ENCODE peak calls at places on chromosomes 4 and X, in eight cellular contexts. One of them, this sample, is unnamed.

GRCh38 chrX:41823402-41823801 is 99.4 kb downstream of the GPR82 start:
- DNase-seq in neural progenitor cell: no peak
- DNase-seq in endodermal cell: no peak
- DNase-seq in PC-3: no peak
- DNase-seq in spleen: no peak
- DNase-seq in psoas muscle: no peak
- DNase-seq in CD8-positive, alpha-beta T cell: no peak
- DNase-seq in sigmoid colon: no peak
- DNase-seq in this sample: no peak

GRCh38 chr4:74970577-74970976 is 37.7 kb downstream of the PARM1 start:
- DNase-seq in neural progenitor cell: no peak
- DNase-seq in endodermal cell: no peak
- DNase-seq in PC-3: no peak
- DNase-seq in spleen: no peak
- DNase-seq in psoas muscle: no peak
- DNase-seq in CD8-positive, alpha-beta T cell: no peak
- DNase-seq in sigmoid colon: no peak
- DNase-seq in this sample: no peak

GRCh38 chr4:79913581-79913980 is 159.4 kb downstream of the ANTXR2 start:
- DNase-seq in neural progenitor cell: no peak
- DNase-seq in endodermal cell: no peak
- DNase-seq in PC-3: no peak
- DNase-seq in spleen: no peak
- DNase-seq in psoas muscle: no peak
- DNase-seq in CD8-positive, alpha-beta T cell: no peak
- DNase-seq in sigmoid colon: no peak
- DNase-seq in this sample: peak; percentile 29

GRCh38 chrX:37405954-37406353 is 56.8 kb downstream of the PRRG1 start:
- DNase-seq in neural progenitor cell: no peak
- DNase-seq in endodermal cell: no peak
- DNase-seq in PC-3: no peak
- DNase-seq in spleen: no peak
- DNase-seq in psoas muscle: no peak
- DNase-seq in CD8-positive, alpha-beta T cell: no peak
- DNase-seq in sigmoid colon: no peak
- DNase-seq in this sample: peak; percentile 67

GRCh38 chrX:41475611-41476241 is 28.6 kb downstream of the NYX start:
- DNase-seq in neural progenitor cell: peak; percentile 91
- DNase-seq in endodermal cell: peak; percentile 94
- DNase-seq in PC-3: no peak
- DNase-seq in spleen: no peak
- DNase-seq in psoas muscle: no peak
- DNase-seq in CD8-positive, alpha-beta T cell: no peak
- DNase-seq in sigmoid colon: no peak
- DNase-seq in this sample: no peak

GRCh38 chr4:113355550-113356371 is 306.3 kb downstream of the ANK2 start:
- DNase-seq in neural progenitor cell: no peak
- DNase-seq in endodermal cell: peak; percentile 46
- DNase-seq in PC-3: peak; percentile 86
- DNase-seq in spleen: peak; percentile 67
- DNase-seq in psoas muscle: no peak
- DNase-seq in CD8-positive, alpha-beta T cell: peak; percentile 56
- DNase-seq in sigmoid colon: no peak
- DNase-seq in this sample: peak; percentile 39

GRCh38 chr4:187354740-187355139 is 631.1 kb upstream of the FAT1 start:
- DNase-seq in neural progenitor cell: no peak
- DNase-seq in endodermal cell: no peak
- DNase-seq in PC-3: peak; percentile 72
- DNase-seq in spleen: no peak
- DNase-seq in psoas muscle: no peak
- DNase-seq in CD8-positive, alpha-beta T cell: no peak
- DNase-seq in sigmoid colon: no peak
- DNase-seq in this sample: no peak

GRCh38 chrX:12489341-12489740 is 301.9 kb upstream of the PRPS2 start:
- DNase-seq in neural progenitor cell: no peak
- DNase-seq in endodermal cell: no peak
- DNase-seq in PC-3: no peak
- DNase-seq in spleen: no peak
- DNase-seq in psoas muscle: no peak
- DNase-seq in CD8-positive, alpha-beta T cell: no peak
- DNase-seq in sigmoid colon: no peak
- DNase-seq in this sample: no peak

GRCh38 chr4:159400782-159401712 is 298.2 kb downstream of the RAPGEF2 start:
- DNase-seq in neural progenitor cell: no peak
- DNase-seq in endodermal cell: no peak
- DNase-seq in PC-3: no peak
- DNase-seq in spleen: no peak
- DNase-seq in psoas muscle: no peak
- DNase-seq in CD8-positive, alpha-beta T cell: no peak
- DNase-seq in sigmoid colon: no peak
- DNase-seq in this sample: peak; percentile 45

GRCh38 chrX:41005445-41005992 is 79.7 kb upstream of the USP9X start:
- DNase-seq in neural progenitor cell: no peak
- DNase-seq in endodermal cell: peak; percentile 80
- DNase-seq in PC-3: no peak
- DNase-seq in spleen: no peak
- DNase-seq in psoas muscle: no peak
- DNase-seq in CD8-positive, alpha-beta T cell: no peak
- DNase-seq in sigmoid colon: no peak
- DNase-seq in this sample: no peak

DNA sequence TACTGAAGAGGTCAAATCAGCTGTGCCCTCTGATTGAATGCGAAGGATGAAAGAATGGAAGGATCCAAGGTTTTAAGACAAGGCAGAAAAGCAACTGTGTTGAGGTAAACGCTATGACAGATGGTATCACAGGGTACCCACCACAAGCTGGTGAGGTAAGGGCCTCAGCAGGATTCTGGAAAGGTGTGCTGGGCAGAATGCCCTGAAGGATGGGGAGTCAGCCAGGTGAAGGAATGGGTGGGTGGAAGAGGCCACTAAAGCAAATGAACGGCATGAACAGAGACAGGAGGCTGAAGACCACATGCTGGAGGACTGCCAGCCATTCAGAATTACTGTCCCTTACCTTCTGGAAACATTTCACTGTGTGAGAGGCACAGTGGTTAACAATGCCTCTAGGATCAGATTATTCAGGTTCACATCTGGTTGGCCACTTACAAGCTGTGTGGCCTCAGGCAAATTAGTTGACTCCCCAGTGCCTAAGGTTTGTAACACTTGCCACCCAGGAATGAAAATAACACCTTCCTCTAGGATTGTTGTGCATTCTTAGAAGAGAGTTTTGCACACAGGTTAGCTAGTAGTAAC is 23.5 kb downstream of the GPRIN3 start:
- DNase-seq in neural progenitor cell: no peak
- DNase-seq in endodermal cell: no peak
- DNase-seq in PC-3: no peak
- DNase-seq in spleen: no peak
- DNase-seq in psoas muscle: no peak
- DNase-seq in CD8-positive, alpha-beta T cell: no peak
- DNase-seq in sigmoid colon: no peak
- DNase-seq in this sample: no peak
- H3K4me1 ChIP-seq in neural progenitor cell: no peaks in the 10 kb centered on the region
- H3K4me1 ChIP-seq in endodermal cell: no peaks in the 10 kb centered on the region
- H3K4me1 ChIP-seq in PC-3: no peaks in the 10 kb centered on the region
- H3K4me1 ChIP-seq in spleen: peaks cover 50% of the 10 kb centered on the region
- H3K4me1 ChIP-seq in psoas muscle: no peaks in the 10 kb centered on the region
- H3K4me1 ChIP-seq in CD8-positive, alpha-beta T cell: peaks cover 45% of the 10 kb centered on the region
- H3K4me1 ChIP-seq in sigmoid colon: no peaks in the 10 kb centered on the region
- H3K4me1 ChIP-seq in this sample: peaks cover 3% of the 10 kb centered on the region

GRCh38 chr4:82352118-82352824 is 21.5 kb downstream of the HNRNPD start:
- DNase-seq in neural progenitor cell: no peak
- DNase-seq in endodermal cell: no peak
- DNase-seq in PC-3: no peak
- DNase-seq in spleen: no peak
- DNase-seq in psoas muscle: no peak
- DNase-seq in CD8-positive, alpha-beta T cell: no peak
- DNase-seq in sigmoid colon: no peak
- DNase-seq in this sample: no peak
- H3K36me3 ChIP-seq in neural progenitor cell: peaks cover 60% of the 10 kb centered on the region
- H3K36me3 ChIP-seq in endodermal cell: peaks cover 91% of the 10 kb centered on the region
- H3K36me3 ChIP-seq in PC-3: peaks cover 55% of the 10 kb centered on the region
- H3K36me3 ChIP-seq in spleen: peaks cover 94% of the 10 kb centered on the region
- H3K36me3 ChIP-seq in psoas muscle: peaks cover 3% of the 10 kb centered on the region
- H3K36me3 ChIP-seq in CD8-positive, alpha-beta T cell: peaks cover 24% of the 10 kb centered on the region
- H3K36me3 ChIP-seq in sigmoid colon: peaks cover 18% of the 10 kb centered on the region
- H3K36me3 ChIP-seq in this sample: peaks cover 57% of the 10 kb centered on the region

GRCh38 chr4:1725521-1725920 is 4.2 kb downstream of the TACC3 start:
- DNase-seq in neural progenitor cell: no peak
- DNase-seq in endodermal cell: no peak
- DNase-seq in PC-3: no peak
- DNase-seq in spleen: peak; percentile 76
- DNase-seq in psoas muscle: peak; percentile 43
- DNase-seq in CD8-positive, alpha-beta T cell: no peak
- DNase-seq in sigmoid colon: no peak
- DNase-seq in this sample: no peak
- H3K4me1 ChIP-seq in neural progenitor cell: peaks cover 10% of the 10 kb centered on the region
- H3K4me1 ChIP-seq in endodermal cell: no peaks in the 10 kb centered on the region
- H3K4me1 ChIP-seq in PC-3: peaks cover 47% of the 10 kb centered on the region
- H3K4me1 ChIP-seq in spleen: peaks cover 92% of the 10 kb centered on the region
- H3K4me1 ChIP-seq in psoas muscle: peaks cover 12% of the 10 kb centered on the region
- H3K4me1 ChIP-seq in CD8-positive, alpha-beta T cell: peaks cover 58% of the 10 kb centered on the region
- H3K4me1 ChIP-seq in sigmoid colon: peaks cover 25% of the 10 kb centered on the region
- H3K4me1 ChIP-seq in this sample: peaks cover 13% of the 10 kb centered on the region

GRCh38 chr4:15667006-15667405 is 11.8 kb upstream of the FBXL5 start:
- DNase-seq in neural progenitor cell: no peak
- DNase-seq in endodermal cell: no peak
- DNase-seq in PC-3: no peak
- DNase-seq in spleen: no peak
- DNase-seq in psoas muscle: no peak
- DNase-seq in CD8-positive, alpha-beta T cell: no peak
- DNase-seq in sigmoid colon: no peak
- DNase-seq in this sample: no peak
- H3K36me3 ChIP-seq in neural progenitor cell: peaks cover 9% of the 10 kb centered on the region
- H3K36me3 ChIP-seq in endodermal cell: peaks cover 26% of the 10 kb centered on the region
- H3K36me3 ChIP-seq in PC-3: peaks cover 8% of the 10 kb centered on the region
- H3K36me3 ChIP-seq in spleen: no peaks in the 10 kb centered on the region
- H3K36me3 ChIP-seq in psoas muscle: no peaks in the 10 kb centered on the region
- H3K36me3 ChIP-seq in CD8-positive, alpha-beta T cell: no peaks in the 10 kb centered on the region
- H3K36me3 ChIP-seq in sigmoid colon: no peaks in the 10 kb centered on the region
- H3K36me3 ChIP-seq in this sample: peaks cover 10% of the 10 kb centered on the region

DNA sequence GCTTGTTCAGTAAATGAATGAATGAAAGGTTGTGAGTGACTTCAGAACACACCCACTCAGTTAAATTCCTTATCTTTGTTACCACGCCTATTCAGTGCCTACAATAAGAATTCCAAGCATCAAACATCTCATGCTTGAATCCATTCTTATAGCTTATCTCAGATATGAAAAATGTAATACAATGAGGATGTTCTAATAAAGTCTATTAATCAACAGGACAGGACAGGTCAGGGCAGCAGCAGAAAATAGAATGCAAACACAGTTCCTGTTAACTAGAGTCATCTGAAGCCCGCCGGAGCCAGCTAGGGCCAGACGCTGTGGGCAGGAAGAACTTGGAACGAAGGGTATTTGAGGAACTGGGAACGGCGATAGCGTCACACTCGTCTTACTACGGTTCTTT is 48.5 kb downstream of the SEL1L3 start:
- DNase-seq in neural progenitor cell: no peak
- DNase-seq in endodermal cell: no peak
- DNase-seq in PC-3: peak; percentile 18
- DNase-seq in spleen: no peak
- DNase-seq in psoas muscle: peak; percentile 57
- DNase-seq in CD8-positive, alpha-beta T cell: no peak
- DNase-seq in sigmoid colon: no peak
- DNase-seq in this sample: no peak
- H3K4me1 ChIP-seq in neural progenitor cell: peaks cover 10% of the 10 kb centered on the region
- H3K4me1 ChIP-seq in endodermal cell: no peaks in the 10 kb centered on the region
- H3K4me1 ChIP-seq in PC-3: peaks cover 56% of the 10 kb centered on the region
- H3K4me1 ChIP-seq in spleen: no peaks in the 10 kb centered on the region
- H3K4me1 ChIP-seq in psoas muscle: peaks cover 9% of the 10 kb centered on the region
- H3K4me1 ChIP-seq in CD8-positive, alpha-beta T cell: no peaks in the 10 kb centered on the region
- H3K4me1 ChIP-seq in sigmoid colon: peaks cover 23% of the 10 kb centered on the region
- H3K4me1 ChIP-seq in this sample: peaks cover 52% of the 10 kb centered on the region

GRCh38 chrX:149495573-149496071 is 9.5 kb downstream of the IDS start:
- DNase-seq in neural progenitor cell: no peak
- DNase-seq in endodermal cell: peak; percentile 53
- DNase-seq in PC-3: peak; percentile 92
- DNase-seq in spleen: no peak
- DNase-seq in psoas muscle: no peak
- DNase-seq in CD8-positive, alpha-beta T cell: no peak
- DNase-seq in sigmoid colon: no peak
- DNase-seq in this sample: peak; percentile 62

GRCh38 chrX:149493567-149494562 is 11.2 kb downstream of the IDS start:
- DNase-seq in neural progenitor cell: no peak
- DNase-seq in endodermal cell: peak; percentile 24
- DNase-seq in PC-3: peak; percentile 43
- DNase-seq in spleen: no peak
- DNase-seq in psoas muscle: no peak
- DNase-seq in CD8-positive, alpha-beta T cell: no peak
- DNase-seq in sigmoid colon: no peak
- DNase-seq in this sample: no peak

GRCh38 chrX:149497054-149497453 is 8.1 kb downstream of the IDS start:
- DNase-seq in neural progenitor cell: no peak
- DNase-seq in endodermal cell: no peak
- DNase-seq in PC-3: no peak
- DNase-seq in spleen: no peak
- DNase-seq in psoas muscle: no peak
- DNase-seq in CD8-positive, alpha-beta T cell: no peak
- DNase-seq in sigmoid colon: no peak
- DNase-seq in this sample: no peak

GRCh38 chrX:149497626-149498025 is 7.5 kb downstream of the IDS start:
- DNase-seq in neural progenitor cell: no peak
- DNase-seq in endodermal cell: no peak
- DNase-seq in PC-3: peak; percentile 73
- DNase-seq in spleen: no peak
- DNase-seq in psoas muscle: no peak
- DNase-seq in CD8-positive, alpha-beta T cell: no peak
- DNase-seq in sigmoid colon: no peak
- DNase-seq in this sample: peak; percentile 77

DNA sequence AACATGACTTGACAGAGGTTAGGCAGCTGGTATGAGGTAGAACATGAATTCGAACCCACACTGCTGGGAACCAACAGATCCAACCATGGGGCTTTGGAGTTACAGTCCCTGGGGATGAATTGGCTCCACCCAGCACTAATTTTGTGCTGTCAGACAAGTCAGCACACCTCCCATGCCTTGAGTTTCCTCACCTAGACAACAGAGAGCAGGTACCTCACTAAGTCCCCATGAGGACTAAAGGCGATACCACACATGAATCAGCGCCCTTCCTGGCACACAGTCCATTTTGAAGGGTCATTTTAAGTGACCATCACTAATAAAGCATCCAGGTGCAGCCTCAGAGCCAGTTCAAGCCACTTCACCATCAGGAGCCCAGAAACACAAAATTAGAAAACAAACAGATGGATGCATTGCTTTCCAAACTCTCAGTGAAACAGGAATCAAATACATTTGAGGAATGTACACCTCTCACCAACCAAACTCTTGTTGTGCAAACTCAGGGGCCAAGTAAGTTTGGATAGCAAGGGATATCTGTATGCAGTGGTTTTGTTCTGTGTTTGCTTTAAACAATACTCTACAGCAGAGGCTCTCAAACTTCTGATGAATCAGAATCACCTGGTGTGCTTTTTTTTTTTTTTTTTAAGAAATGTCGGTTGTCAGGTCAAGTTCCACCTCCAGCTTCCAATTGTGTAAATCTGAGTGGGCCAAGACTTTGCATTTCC is 10.1 kb downstream of the IDS start:
- DNase-seq in neural progenitor cell: no peak
- DNase-seq in endodermal cell: no peak
- DNase-seq in PC-3: peak; percentile 58
- DNase-seq in spleen: no peak
- DNase-seq in psoas muscle: no peak
- DNase-seq in CD8-positive, alpha-beta T cell: no peak
- DNase-seq in sigmoid colon: no peak
- DNase-seq in this sample: no peak
- H3K36me3 ChIP-seq in neural progenitor cell: no peaks in the 10 kb centered on the region
- H3K36me3 ChIP-seq in endodermal cell: peaks cover 80% of the 10 kb centered on the region
- H3K36me3 ChIP-seq in PC-3: peaks cover 52% of the 10 kb centered on the region
- H3K36me3 ChIP-seq in spleen: peaks cover 100% of the 10 kb centered on the region
- H3K36me3 ChIP-seq in psoas muscle: peaks cover 2% of the 10 kb centered on the region
- H3K36me3 ChIP-seq in CD8-positive, alpha-beta T cell: peaks cover 37% of the 10 kb centered on the region
- H3K36me3 ChIP-seq in sigmoid colon: peaks cover 13% of the 10 kb centered on the region
- H3K36me3 ChIP-seq in this sample: peaks cover 22% of the 10 kb centered on the region

GRCh38 chr4:40196724-40197281 is at the start of gene RHOH:
- DNase-seq in neural progenitor cell: peak; percentile 71
- DNase-seq in endodermal cell: peak; percentile 61
- DNase-seq in PC-3: no peak
- DNase-seq in spleen: peak; percentile 83
- DNase-seq in psoas muscle: no peak
- DNase-seq in CD8-positive, alpha-beta T cell: peak; percentile 76
- DNase-seq in sigmoid colon: no peak
- DNase-seq in this sample: no peak
- H3K4me1 ChIP-seq in neural progenitor cell: peaks cover 71% of the 10 kb centered on the region
- H3K4me1 ChIP-seq in endodermal cell: peaks cover 4% of the 10 kb centered on the region
- H3K4me1 ChIP-seq in PC-3: peaks cover 26% of the 10 kb centered on the region
- H3K4me1 ChIP-seq in spleen: peaks cover 40% of the 10 kb centered on the region
- H3K4me1 ChIP-seq in psoas muscle: no peaks in the 10 kb centered on the region
- H3K4me1 ChIP-seq in CD8-positive, alpha-beta T cell: peaks cover 35% of the 10 kb centered on the region
- H3K4me1 ChIP-seq in sigmoid colon: no peaks in the 10 kb centered on the region
- H3K4me1 ChIP-seq in this sample: peaks cover under 1% of the 10 kb centered on the region